ENCODE peak calls at places on chromosome 11, in six cellular contexts. Q is tibial nerve, E is spleen, B is adrenal gland, P is HCT116, S is H54. D is an unnamed sample.

GRCh38 chr11:96014234-96014633 is 90.3 kb upstream of the MTMR2 start:
- DNase-seq in Q (no peak), E (no peak), B (no peak), P (peak), S (peak), D (no peak)

GRCh38 chr11:2369320-2369719 is 7.8 kb upstream of the CD81 start:
- DNase-seq in Q (no peak), E (peak), B (no peak), P (no peak), S (no peak), D (no peak)

GRCh38 chr11:8610532-8611116 is 16.6 kb upstream of the STK33 start:
- DNase-seq in Q (no peak), E (no peak), B (no peak), P (no peak), S (no peak), D (no peak)

GRCh38 chr11:4704790-4705334 is 278 bp downstream of the MMP26 start:
- DNase-seq in Q (no peak), E (no peak), B (no peak), P (no peak), S (no peak), D (no peak)

GRCh38 chr11:44017443-44018126 is 30.2 kb upstream of the ACCSL start:
- DNase-seq in Q (no peak), E (no peak), B (peak), P (no peak), S (no peak), D (no peak)

GRCh38 chr11:36436589-36436988 is 73.5 kb downstream of the TRAF6 start:
- DNase-seq in Q (no peak), E (no peak), B (no peak), P (no peak), S (no peak), D (no peak)

GRCh38 chr11:112019066-112019465 is 6.1 kb upstream of the DLAT start:
- DNase-seq in Q (no peak), E (no peak), B (no peak), P (no peak), S (no peak), D (no peak)

GRCh38 chr11:1437500-1437899 is 47.8 kb downstream of the BRSK2 start:
- DNase-seq in Q (no peak), E (peak), B (no peak), P (no peak), S (peak), D (no peak)

GRCh38 chr11:15801616-15802015 is 554.7 kb downstream of the SOX6 start:
- DNase-seq in Q (no peak), E (no peak), B (no peak), P (no peak), S (no peak), D (no peak)

DNA sequence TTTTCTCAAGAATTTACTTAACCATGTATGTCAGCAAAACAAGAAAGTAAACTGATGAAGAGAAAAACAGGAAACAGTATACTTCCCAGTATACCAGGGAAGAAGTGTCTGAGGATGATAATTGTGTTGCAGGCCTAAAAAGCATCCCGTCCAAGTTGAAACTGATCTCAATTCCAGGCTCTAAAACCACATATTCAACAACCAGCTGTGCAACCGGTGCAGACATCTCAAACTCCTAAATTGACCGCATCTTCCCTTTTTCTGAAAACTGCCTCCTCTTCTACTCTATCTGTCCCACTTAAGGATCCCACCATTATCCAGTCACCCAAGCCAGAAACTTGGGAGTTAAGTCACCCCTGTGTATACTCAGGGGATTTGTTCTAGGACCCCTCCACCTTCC is 47.2 kb downstream of the CCDC83 start:
- DNase-seq in Q (no peak), E (no peak), B (no peak), P (no peak), S (no peak), D (no peak)
- TF ChIP-seq POLR2A in Q (no peak), E (no peak), B (no peak), P (no peak), S (no peak), D (no peak)

GRCh38 chr11:64305691-64306562 is 603 bp downstream of the ESRRA start:
- DNase-seq in Q (no peak), E (peak), B (peak), P (peak), S (no peak), D (no peak)

GRCh38 chr11:64303109-64304031 is 2.0 kb upstream of the ESRRA start:
- DNase-seq in Q (no peak), E (no peak), B (no peak), P (no peak), S (no peak), D (no peak)

GRCh38 chr11:64304032-64304315 is 1.4 kb upstream of the ESRRA start:
- DNase-seq in Q (no peak), E (no peak), B (no peak), P (no peak), S (no peak), D (no peak)

GRCh38 chr11:64305075-64305690 is at the start of gene ESRRA:
- DNase-seq in Q (peak), E (peak), B (peak), P (peak), S (peak), D (peak)

GRCh38 chr11:64304316-64305072 is 830 bp upstream of the ESRRA start:
- DNase-seq in Q (peak), E (peak), B (peak), P (peak), S (peak), D (peak)
- TF ChIP-seq POLR2A in Q (no peak), E (peak), B (no peak), P (peak), S (no peak), D (no peak)

DNA sequence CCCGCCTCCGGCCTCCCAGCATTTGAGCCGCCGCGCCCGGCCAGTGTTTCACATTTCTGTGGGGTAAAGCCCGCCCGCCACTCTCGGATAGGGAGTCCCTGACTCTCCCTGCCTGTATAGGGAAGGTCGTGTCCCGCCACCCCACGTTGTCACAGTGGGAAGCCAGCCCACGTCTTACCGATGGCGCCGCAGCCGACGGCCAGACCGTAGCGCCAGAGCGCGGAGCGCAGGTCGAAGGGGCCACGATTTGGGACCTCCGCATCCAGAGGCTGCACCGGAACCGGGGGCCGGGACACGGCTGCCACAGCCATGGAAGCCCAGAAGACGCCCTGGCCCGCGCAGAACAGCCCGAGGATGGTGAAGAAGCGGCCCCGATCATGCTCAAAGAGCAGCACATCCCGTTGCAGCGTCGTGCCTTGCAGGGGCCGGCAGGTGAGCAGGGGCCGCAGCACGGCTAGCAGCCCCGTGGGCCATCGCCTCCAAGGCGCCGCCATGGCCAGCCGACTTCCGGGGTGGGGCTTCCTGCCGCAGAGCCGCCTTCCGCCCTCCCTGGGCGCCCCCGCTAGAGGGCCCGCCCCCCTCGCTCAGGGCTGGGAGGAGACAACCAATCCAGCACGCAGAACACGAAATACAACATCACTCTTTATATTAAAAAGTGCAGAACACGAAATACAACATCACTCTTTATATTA is at the start of gene TMEM223:
- DNase-seq in Q (peak), E (peak), B (peak), P (peak), S (peak), D (peak)
- TF ChIP-seq POLR2A in Q (no peak), E (peak), B (peak), P (peak), S (peak), D (no peak)

GRCh38 chr11:74462009-74462408 is 5.3 kb downstream of the KCNE3 start:
- DNase-seq in Q (peak), E (peak), B (peak), P (no peak), S (no peak), D (no peak)
- TF ChIP-seq POLR2A in Q (no peak), E (no peak), B (no peak), P (no peak), S (no peak), D (no peak)

GRCh38 chr11:61795459-61795858 is 2.7 kb downstream of the FEN1 start:
- DNase-seq in Q (no peak), E (peak), B (no peak), P (no peak), S (no peak), D (no peak)
- TF ChIP-seq POLR2A in Q (no peak), E (no peak), B (no peak), P (no peak), S (no peak), D (no peak)

GRCh38 chr11:35250192-35250591 is 111.2 kb downstream of the CD44 start:
- DNase-seq in Q (no peak), E (no peak), B (no peak), P (no peak), S (no peak), D (no peak)
- TF ChIP-seq POLR2A in Q (no peak), E (no peak), B (no peak), P (no peak), S (no peak), D (no peak)

GRCh38 chr11:60984616-60985015 is 13.1 kb downstream of the CD6 start:
- DNase-seq in Q (no peak), E (no peak), B (no peak), P (no peak), S (no peak), D (no peak)
- TF ChIP-seq POLR2A in Q (no peak), E (no peak), B (no peak), P (no peak), S (no peak), D (no peak)

D was measured in breast epithelium.